ENCODE peak calls at places on chromosomes 12 and 14, in seven cellular contexts. H, Q, P, Z, X, U and V are unnamed samples.

GRCh38 chr14:57875985-57876384 is 10.1 kb upstream of the SLC35F4 start:
- DNase-seq in X (no peak), Z (no peak), P (no peak), U (no peak), H (no peak), Q (no peak), V (no peak)

GRCh38 chr12:9673404-9674225 is 4.1 kb downstream of the CLEC2D start:
- DNase-seq in X (peak; percentile 64), Q (no peak), P (no peak), H (peak; percentile 54), U (peak; percentile 98), Z (peak; percentile 83), V (peak; percentile 92)

GRCh38 chr12:117294206-117294605 is 67.2 kb downstream of the NOS1 start:
- DNase-seq in X (no peak), H (no peak), Q (no peak), P (no peak), Z (no peak), U (no peak), V (no peak)

GRCh38 chr14:71103662-71104484 is 196.6 kb downstream of the PCNX1 start:
- DNase-seq in Z (peak; percentile 71), H (no peak), P (no peak), X (no peak), Q (peak; percentile 60), U (peak; percentile 50), V (peak; percentile 80)

GRCh38 chr14:100676089-100676685 is 50.5 kb upstream of the DLK1 start:
- DNase-seq in X (no peak), Q (no peak), P (no peak), U (no peak), Z (no peak), H (no peak), V (no peak)

GRCh38 chr14:76462330-76462729 is 86.4 kb downstream of the ESRRB start:
- DNase-seq in P (no peak), U (no peak), H (no peak), X (no peak), Q (no peak), Z (no peak), V (no peak)

GRCh38 chr12:74119811-74120362 is 417.7 kb upstream of the ATXN7L3B start:
- DNase-seq in P (peak; percentile 27), Q (no peak), X (no peak), H (no peak), U (peak; percentile 46), Z (no peak), V (no peak)

GRCh38 chr14:90475298-90475697 is 78.5 kb downstream of the CALM1 start:
- DNase-seq in U (no peak), Q (no peak), P (no peak), Z (no peak), H (no peak), X (no peak), V (no peak)

GRCh38 chr12:68094645-68095395 is 64.7 kb downstream of the IFNG start:
- DNase-seq in U (no peak), P (peak; percentile 0), X (no peak), H (no peak), Q (no peak), Z (no peak), V (no peak)

GRCh38 chr12:79317184-79317847 is 373.4 kb downstream of the PAWR start:
- DNase-seq in U (no peak), H (no peak), P (no peak), Q (no peak), Z (no peak), X (no peak), V (no peak)

GRCh38 chr12:9760699-9761406 is at the start of gene CD69:
- DNase-seq in P (no peak), Z (peak; percentile 91), H (no peak), Q (no peak), X (no peak), U (no peak), V (no peak)

GRCh38 chr12:120125792-120126634 is 9.5 kb upstream of the RAB35 start:
- DNase-seq in U (no peak), X (no peak), Z (no peak), Q (no peak), P (no peak), H (no peak), V (peak; percentile 66)

GRCh38 chr14:86662334-86662733 is 1132.4 kb downstream of the FLRT2 start:
- DNase-seq in H (no peak), P (no peak), U (no peak), X (no peak), Q (no peak), Z (no peak), V (no peak)

GRCh38 chr12:57268264-57268663 is 17.3 kb upstream of the STAC3 start:
- DNase-seq in Z (no peak), X (no peak), P (no peak), H (no peak), Q (no peak), U (peak; percentile 66), V (peak; percentile 13)